ENCODE peak calls at places on chromosome 10, in five cellular contexts. N is HCT116, J is GM06990, H is dorsolateral prefrontal cortex, E is upper lobe of right lung. Q is an unnamed sample.

GRCh38 chr10:28444031-28444430 is 88.9 kb upstream of the WAC start:
- DNase-seq in N (no peak), J (no peak), H (no peak), E (no peak), Q (no peak)

GRCh38 chr10:106242301-106242700 is 922.2 kb downstream of the SORCS1 start:
- DNase-seq in N (no peak), J (no peak), H (no peak), E (no peak), Q (no peak)

GRCh38 chr10:21528452-21529235 is 3.2 kb upstream of the SKIDA1 start:
- DNase-seq in N (no peak), J (no peak), H (no peak), E (no peak), Q (no peak)

GRCh38 chr10:117240730-117241529 is at the start of gene SLC18A2:
- DNase-seq in N (no peak), J (no peak), H (no peak), E (no peak), Q (no peak)

GRCh38 chr10:15401382-15401781 is 30.3 kb upstream of the FAM171A1 start:
- DNase-seq in N (no peak), J (no peak), H (no peak), E (no peak), Q (no peak)

GRCh38 chr10:52313350-52314006 is 603 bp upstream of the DKK1 start:
- DNase-seq in N (peak), J (peak), H (no peak), E (no peak), Q (no peak)

GRCh38 chr10:71443676-71444075 is 47.0 kb downstream of the CDH23 start:
- DNase-seq in N (no peak), J (no peak), H (no peak), E (no peak), Q (no peak)

GRCh38 chr10:94097656-94098055 is 103.9 kb downstream of the PLCE1 start:
- DNase-seq in N (no peak), J (no peak), H (no peak), E (no peak), Q (peak)

GRCh38 chr10:123771877-123772644 is 105.9 kb downstream of the GPR26 start:
- DNase-seq in N (no peak), J (no peak), H (no peak), E (no peak), Q (no peak)

GRCh38 chr10:80148166-80148805 is 15.8 kb downstream of the PLAC9 start:
- DNase-seq in N (no peak), J (no peak), H (no peak), E (no peak), Q (no peak)

GRCh38 chr10:15541376-15541775 is 170.3 kb upstream of the FAM171A1 start:
- DNase-seq in N (no peak), J (no peak), H (no peak), E (no peak), Q (no peak)

GRCh38 chr10:49608925-49609282 is 1.2 kb upstream of the SLC18A3 start:
- DNase-seq in N (no peak), J (no peak), H (no peak), E (no peak), Q (no peak)

GRCh38 chr10:49610015-49610734 is at the start of gene SLC18A3:
- DNase-seq in N (no peak), J (no peak), H (no peak), E (peak), Q (no peak)

GRCh38 chr10:49609283-49610014 is 661 bp upstream of the SLC18A3 start:
- DNase-seq in N (no peak), J (no peak), H (no peak), E (peak), Q (no peak)

GRCh38 chr10:49606981-49607535 is 3.1 kb upstream of the SLC18A3 start:
- DNase-seq in N (no peak), J (peak), H (no peak), E (peak), Q (peak)

GRCh38 chr10:49608166-49608758 is 1.8 kb upstream of the SLC18A3 start:
- DNase-seq in N (no peak), J (no peak), H (no peak), E (peak), Q (no peak)
- H3K4me3 ChIP-seq in N (no peak), J (no peak), H (no peak), E (no peak), Q (no peak)

DNA sequence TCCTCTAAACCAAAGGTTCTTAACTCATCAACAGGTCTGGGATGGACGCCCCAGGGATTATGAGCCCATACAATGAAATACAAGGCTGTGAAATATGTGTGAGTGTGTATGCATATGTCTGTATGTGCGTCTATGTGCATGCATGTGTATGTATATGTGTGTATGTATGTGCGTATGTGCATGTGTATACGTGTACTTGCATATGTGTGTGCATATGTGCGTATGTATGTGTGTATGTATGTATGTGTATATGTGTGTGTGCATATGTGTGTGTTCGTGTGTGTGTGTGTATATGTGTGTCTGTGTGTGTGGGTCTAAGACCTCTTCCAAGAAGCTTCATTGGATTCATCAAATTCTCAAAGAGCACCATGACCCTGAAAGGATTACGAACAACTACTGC is 112.3 kb downstream of the SFMBT2 start:
- DNase-seq in N (no peak), J (no peak), H (no peak), E (no peak), Q (no peak)
- TF ChIP-seq CTCF in N (no peak), J (no peak), H (no peak), E (no peak), Q (no peak)

DNA sequence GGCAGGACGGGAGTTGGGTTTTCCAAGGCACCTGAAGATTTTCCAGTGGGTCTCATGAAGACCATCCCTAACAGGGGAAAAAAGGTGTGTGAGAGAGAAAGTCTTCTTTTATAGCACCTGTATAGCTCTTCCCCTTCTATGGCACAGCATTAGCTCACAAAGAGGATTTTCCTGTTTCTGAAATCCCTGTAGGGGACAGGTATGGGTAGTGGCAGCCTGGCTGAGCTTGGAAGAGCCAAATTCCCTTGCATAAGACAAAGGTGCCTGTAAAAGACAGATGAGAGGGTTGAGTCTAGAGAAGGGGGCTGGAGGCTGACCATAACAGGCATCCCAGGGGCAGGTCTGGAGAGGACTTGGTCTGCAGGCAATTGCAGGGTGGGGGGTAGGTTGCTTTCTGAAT is 63.7 kb downstream of the COL13A1 start:
- DNase-seq in N (no peak), J (no peak), H (no peak), E (no peak), Q (peak)
- H3K4me3 ChIP-seq in N (no peak), J (no peak), H (no peak), E (no peak), Q (no peak)

GRCh38 chr10:99714446-99714845 is 17.5 kb downstream of the COX15 start:
- DNase-seq in N (no peak), J (no peak), H (no peak), E (no peak), Q (no peak)

GRCh38 chr10:99709480-99710229 is 22.3 kb downstream of the COX15 start:
- DNase-seq in N (no peak), J (peak), H (no peak), E (no peak), Q (peak)

GRCh38 chr10:99708428-99709010 is 23.4 kb downstream of the COX15 start:
- DNase-seq in N (no peak), J (no peak), H (no peak), E (no peak), Q (no peak)

GRCh38 chr10:99711129-99711719 is 20.7 kb downstream of the COX15 start:
- DNase-seq in N (peak), J (no peak), H (no peak), E (no peak), Q (peak)
- TF ChIP-seq CTCF in N (peak), J (peak), H (peak), E (peak), Q (peak)

DNA sequence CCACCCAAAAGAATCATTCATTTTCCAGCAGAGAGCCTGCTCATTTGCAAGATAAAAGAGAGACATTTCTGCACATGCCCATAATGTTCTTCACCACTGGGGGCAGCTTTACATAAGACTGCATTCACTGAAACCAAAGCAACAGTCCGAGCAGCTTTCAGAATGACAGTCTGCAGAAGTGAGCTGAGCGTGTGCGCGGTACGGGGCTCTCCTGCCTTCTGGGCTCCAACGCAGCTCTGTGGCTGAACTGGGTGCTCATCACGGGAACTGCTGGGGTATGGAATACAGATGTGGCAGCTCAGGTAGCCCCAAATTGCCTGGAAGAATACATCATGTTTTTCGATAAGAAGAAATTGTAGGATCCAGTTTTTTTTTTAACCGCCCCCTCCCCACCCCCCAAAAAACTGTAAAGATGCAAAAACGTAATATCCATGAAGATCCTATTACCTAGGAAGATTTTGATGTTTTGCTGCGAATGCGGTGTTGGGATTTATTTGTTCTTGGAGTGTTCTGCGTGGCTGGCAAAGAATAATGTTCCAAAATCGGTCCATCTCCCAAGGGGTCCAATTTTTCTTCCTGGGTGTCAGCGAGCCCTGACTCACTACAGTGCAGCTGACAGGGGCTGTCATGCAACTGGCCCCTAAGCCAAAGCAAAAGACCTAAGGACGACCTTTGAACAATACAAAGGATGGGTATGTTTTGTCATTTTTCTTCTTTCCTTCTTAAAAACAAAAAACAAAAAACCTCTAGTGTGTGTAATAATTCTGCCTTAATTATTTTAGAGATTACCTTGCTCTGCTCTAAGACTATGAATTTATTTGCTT is at the start of gene LRRTM3:
- DNase-seq in N (peak), J (peak), H (peak), E (no peak), Q (peak)
- H3K4me3 ChIP-seq in N (peak), J (no peak), H (peak), E (no peak), Q (no peak)